ENCODE peak calls at places on chromosomes 3 and 15, in five cellular contexts. One of them, this sample, is unnamed.

GRCh38 chr3:3739345-3740060 is 59.7 kb upstream of the LRRN1 start:
- DNase-seq in neural progenitor cell: peak
- DNase-seq in GM23338: peak
- DNase-seq in HCT116: no peak
- DNase-seq in GM23248: no peak
- DNase-seq in this sample: no peak

GRCh38 chr15:72182673-72183072 is 14.9 kb downstream of the GRAMD2A start:
- DNase-seq in neural progenitor cell: no peak
- DNase-seq in GM23338: no peak
- DNase-seq in HCT116: no peak
- DNase-seq in GM23248: no peak
- DNase-seq in this sample: no peak

GRCh38 chr3:17573396-17573795 is 169.0 kb downstream of the TBC1D5 start:
- DNase-seq in neural progenitor cell: no peak
- DNase-seq in GM23338: no peak
- DNase-seq in HCT116: no peak
- DNase-seq in GM23248: no peak
- DNase-seq in this sample: no peak

GRCh38 chr3:134392336-134392983 is 18.2 kb upstream of the AMOTL2 start:
- DNase-seq in neural progenitor cell: no peak
- DNase-seq in GM23338: no peak
- DNase-seq in HCT116: no peak
- DNase-seq in GM23248: no peak
- DNase-seq in this sample: no peak

GRCh38 chr3:877001-877400 is 215.8 kb upstream of the CNTN6 start:
- DNase-seq in neural progenitor cell: no peak
- DNase-seq in GM23338: no peak
- DNase-seq in HCT116: no peak
- DNase-seq in GM23248: peak
- DNase-seq in this sample: no peak

GRCh38 chr3:29597376-29598008 is 316.6 kb downstream of the RBMS3 start:
- DNase-seq in neural progenitor cell: no peak
- DNase-seq in GM23338: no peak
- DNase-seq in HCT116: no peak
- DNase-seq in GM23248: peak
- DNase-seq in this sample: no peak

GRCh38 chr3:35383719-35384555 is 255.4 kb upstream of the ARPP21 start:
- DNase-seq in neural progenitor cell: peak
- DNase-seq in GM23338: peak
- DNase-seq in HCT116: no peak
- DNase-seq in GM23248: no peak
- DNase-seq in this sample: peak

GRCh38 chr3:11477286-11477935 is 166.3 kb downstream of the VGLL4 start:
- DNase-seq in neural progenitor cell: peak
- DNase-seq in GM23338: peak
- DNase-seq in HCT116: no peak
- DNase-seq in GM23248: peak
- DNase-seq in this sample: no peak

GRCh38 chr3:58742239-58742638 is 75.7 kb upstream of the FAM3D start:
- DNase-seq in neural progenitor cell: no peak
- DNase-seq in GM23338: no peak
- DNase-seq in HCT116: no peak
- DNase-seq in GM23248: no peak
- DNase-seq in this sample: no peak

GRCh38 chr3:69357196-69357595 is 28.7 kb downstream of the FRMD4B start:
- DNase-seq in neural progenitor cell: no peak
- DNase-seq in GM23338: no peak
- DNase-seq in HCT116: no peak
- DNase-seq in GM23248: no peak
- DNase-seq in this sample: no peak

GRCh38 chr3:124381565-124382333 is 348.5 kb upstream of the UMPS start:
- DNase-seq in neural progenitor cell: no peak
- DNase-seq in GM23338: no peak
- DNase-seq in HCT116: no peak
- DNase-seq in GM23248: peak
- DNase-seq in this sample: no peak

GRCh38 chr3:105347625-105348302 is 18.9 kb upstream of the ALCAM start:
- DNase-seq in neural progenitor cell: no peak
- DNase-seq in GM23338: no peak
- DNase-seq in HCT116: no peak
- DNase-seq in GM23248: no peak
- DNase-seq in this sample: no peak

GRCh38 chr3:10173095-10173925 is 8.6 kb downstream of the IRAK2 start:
- DNase-seq in neural progenitor cell: no peak
- DNase-seq in GM23338: no peak
- DNase-seq in HCT116: no peak
- DNase-seq in GM23248: peak
- DNase-seq in this sample: no peak

GRCh38 chr3:51680196-51680595 is 9.1 kb downstream of the TEX264 start:
- DNase-seq in neural progenitor cell: no peak
- DNase-seq in GM23338: no peak
- DNase-seq in HCT116: no peak
- DNase-seq in GM23248: no peak
- DNase-seq in this sample: no peak

GRCh38 chr3:14125193-14126016 is 553 bp downstream of the TMEM43 start:
- DNase-seq in neural progenitor cell: peak
- DNase-seq in GM23338: peak
- DNase-seq in HCT116: peak
- DNase-seq in GM23248: peak
- DNase-seq in this sample: no peak

GRCh38 chr3:52172262-52172757 is 18.1 kb upstream of the POC1A start:
- DNase-seq in neural progenitor cell: no peak
- DNase-seq in GM23338: no peak
- DNase-seq in HCT116: no peak
- DNase-seq in GM23248: no peak
- DNase-seq in this sample: no peak

GRCh38 chr3:175433026-175433668 is 574.0 kb downstream of the NAALADL2 start:
- DNase-seq in neural progenitor cell: no peak
- DNase-seq in GM23338: no peak
- DNase-seq in HCT116: no peak
- DNase-seq in GM23248: peak
- DNase-seq in this sample: no peak

GRCh38 chr15:67070150-67070549 is 4.7 kb downstream of the SMAD3 start:
- DNase-seq in neural progenitor cell: no peak
- DNase-seq in GM23338: no peak
- DNase-seq in HCT116: no peak
- DNase-seq in GM23248: no peak
- DNase-seq in this sample: no peak

GRCh38 chr3:119221779-119222320 is 18.8 kb downstream of the B4GALT4 start:
- DNase-seq in neural progenitor cell: no peak
- DNase-seq in GM23338: no peak
- DNase-seq in HCT116: no peak
- DNase-seq in GM23248: peak
- DNase-seq in this sample: no peak

GRCh38 chr3:159821148-159821547 is 167.5 kb upstream of the IL12A start:
- DNase-seq in neural progenitor cell: no peak
- DNase-seq in GM23338: no peak
- DNase-seq in HCT116: no peak
- DNase-seq in GM23248: no peak
- DNase-seq in this sample: no peak

GRCh38 chr3:188021502-188022040 is 132.4 kb upstream of the LPP start:
- DNase-seq in neural progenitor cell: no peak
- DNase-seq in GM23338: peak
- DNase-seq in HCT116: no peak
- DNase-seq in GM23248: peak
- DNase-seq in this sample: no peak

GRCh38 chr3:154182322-154182922 is 61.2 kb downstream of the ARHGEF26 start:
- DNase-seq in neural progenitor cell: no peak
- DNase-seq in GM23338: no peak
- DNase-seq in HCT116: no peak
- DNase-seq in GM23248: no peak
- DNase-seq in this sample: no peak

GRCh38 chr15:101026686-101027272 is 107.6 kb downstream of the LRRK1 start:
- DNase-seq in neural progenitor cell: no peak
- DNase-seq in GM23338: no peak
- DNase-seq in HCT116: no peak
- DNase-seq in GM23248: no peak
- DNase-seq in this sample: no peak

GRCh38 chr3:177459397-177459796 is 262.1 kb upstream of the TBL1XR1 start:
- DNase-seq in neural progenitor cell: no peak
- DNase-seq in GM23338: no peak
- DNase-seq in HCT116: no peak
- DNase-seq in GM23248: peak
- DNase-seq in this sample: no peak

GRCh38 chr3:114104414-114104813 is 47.9 kb downstream of the QTRT2 start:
- DNase-seq in neural progenitor cell: no peak
- DNase-seq in GM23338: no peak
- DNase-seq in HCT116: no peak
- DNase-seq in GM23248: peak
- DNase-seq in this sample: no peak

GRCh38 chr15:90344632-90345031 is 7.5 kb upstream of the ZNF774 start:
- DNase-seq in neural progenitor cell: no peak
- DNase-seq in GM23338: no peak
- DNase-seq in HCT116: no peak
- DNase-seq in GM23248: no peak
- DNase-seq in this sample: no peak

GRCh38 chr3:122312826-122313225 is 12.2 kb upstream of the CSTA start:
- DNase-seq in neural progenitor cell: no peak
- DNase-seq in GM23338: no peak
- DNase-seq in HCT116: no peak
- DNase-seq in GM23248: no peak
- DNase-seq in this sample: no peak

GRCh38 chr15:64568765-64569164 is 108.4 kb downstream of the ZNF609 start:
- DNase-seq in neural progenitor cell: no peak
- DNase-seq in GM23338: no peak
- DNase-seq in HCT116: no peak
- DNase-seq in GM23248: no peak
- DNase-seq in this sample: no peak
- TF ChIP-seq EZH2phosphoT487 in neural progenitor cell: no peak
- TF ChIP-seq EZH2phosphoT487 in GM23338: no peak
- TF ChIP-seq EZH2phosphoT487 in HCT116: no peak
- TF ChIP-seq EZH2phosphoT487 in GM23248: no peak
- TF ChIP-seq EZH2phosphoT487 in this sample: no peak

GRCh38 chr3:108603689-108604088 is 14.2 kb downstream of the DZIP3 start:
- DNase-seq in neural progenitor cell: no peak
- DNase-seq in GM23338: no peak
- DNase-seq in HCT116: no peak
- DNase-seq in GM23248: peak
- DNase-seq in this sample: no peak

GRCh38 chr3:108602249-108602934 is 12.9 kb downstream of the DZIP3 start:
- DNase-seq in neural progenitor cell: peak
- DNase-seq in GM23338: peak
- DNase-seq in HCT116: no peak
- DNase-seq in GM23248: no peak
- DNase-seq in this sample: no peak

GRCh38 chr3:108605491-108605890 is 16.0 kb downstream of the DZIP3 start:
- DNase-seq in neural progenitor cell: no peak
- DNase-seq in GM23338: no peak
- DNase-seq in HCT116: no peak
- DNase-seq in GM23248: no peak
- DNase-seq in this sample: no peak

GRCh38 chr3:108605028-108605427 is 15.5 kb downstream of the DZIP3 start:
- DNase-seq in neural progenitor cell: no peak
- DNase-seq in GM23338: no peak
- DNase-seq in HCT116: no peak
- DNase-seq in GM23248: no peak
- DNase-seq in this sample: no peak

DNA sequence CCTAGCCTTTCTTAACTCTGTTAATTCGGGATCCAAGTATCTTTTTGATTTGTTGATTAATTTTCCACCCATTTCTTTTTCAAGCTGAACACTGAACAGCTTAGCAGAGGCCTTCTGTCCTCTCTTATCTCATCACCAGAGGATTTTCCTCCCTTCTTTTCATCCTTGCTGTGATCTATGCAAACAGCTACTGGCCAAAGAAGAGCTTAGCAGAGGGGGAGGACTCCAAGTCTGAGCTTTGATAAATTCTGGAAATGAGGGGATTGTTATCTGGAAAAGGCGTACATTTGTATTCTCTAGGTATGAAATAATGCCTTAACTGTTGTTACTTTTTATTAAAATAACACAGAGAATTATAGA is 13.4 kb downstream of the DZIP3 start:
- DNase-seq in neural progenitor cell: peak
- DNase-seq in GM23338: no peak
- DNase-seq in HCT116: no peak
- DNase-seq in GM23248: no peak
- DNase-seq in this sample: no peak
- H3K4me2 ChIP-seq in neural progenitor cell: peak
- H3K4me2 ChIP-seq in GM23338: no peak
- H3K4me2 ChIP-seq in HCT116: no peak
- H3K4me2 ChIP-seq in GM23248: no peak
- H3K4me2 ChIP-seq in this sample: no peak

DNA sequence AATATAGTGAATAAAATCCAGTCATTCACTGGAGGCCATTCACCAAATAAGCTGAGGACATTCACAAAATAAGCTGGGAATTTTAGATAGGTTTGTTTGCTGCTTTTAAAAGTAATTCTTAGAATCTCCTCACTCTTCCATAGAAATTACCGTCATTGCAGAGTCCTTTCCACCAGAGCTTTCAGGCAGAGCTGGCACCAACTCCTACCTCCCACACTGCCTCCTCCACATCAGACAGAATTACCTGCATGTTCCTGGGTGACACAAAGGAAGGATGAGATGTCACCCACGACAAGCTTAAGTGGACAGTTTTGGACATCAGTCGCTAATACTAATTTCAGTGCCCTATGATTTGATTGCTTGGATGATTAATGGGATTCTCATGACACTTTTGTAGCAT is 1113.2 kb downstream of the IGSF11 start:
- DNase-seq in neural progenitor cell: no peak
- DNase-seq in GM23338: no peak
- DNase-seq in HCT116: no peak
- DNase-seq in GM23248: no peak
- DNase-seq in this sample: no peak
- TF ChIP-seq EZH2phosphoT487 in neural progenitor cell: no peak
- TF ChIP-seq EZH2phosphoT487 in GM23338: no peak
- TF ChIP-seq EZH2phosphoT487 in HCT116: no peak
- TF ChIP-seq EZH2phosphoT487 in GM23248: no peak
- TF ChIP-seq EZH2phosphoT487 in this sample: no peak

GRCh38 chr3:64943861-64944260 is 256.1 kb upstream of the ADAMTS9 start:
- DNase-seq in neural progenitor cell: no peak
- DNase-seq in GM23338: no peak
- DNase-seq in HCT116: no peak
- DNase-seq in GM23248: no peak
- DNase-seq in this sample: no peak

GRCh38 chr3:64939309-64939708 is 251.5 kb upstream of the ADAMTS9 start:
- DNase-seq in neural progenitor cell: no peak
- DNase-seq in GM23338: no peak
- DNase-seq in HCT116: no peak
- DNase-seq in GM23248: no peak
- DNase-seq in this sample: no peak

GRCh38 chr3:64940949-64941348 is 253.1 kb upstream of the ADAMTS9 start:
- DNase-seq in neural progenitor cell: no peak
- DNase-seq in GM23338: no peak
- DNase-seq in HCT116: no peak
- DNase-seq in GM23248: no peak
- DNase-seq in this sample: no peak

GRCh38 chr3:64939747-64940450 is 252.1 kb upstream of the ADAMTS9 start:
- DNase-seq in neural progenitor cell: no peak
- DNase-seq in GM23338: no peak
- DNase-seq in HCT116: no peak
- DNase-seq in GM23248: no peak
- DNase-seq in this sample: no peak

GRCh38 chr3:64945171-64945684 is 257.4 kb upstream of the ADAMTS9 start:
- DNase-seq in neural progenitor cell: peak
- DNase-seq in GM23338: peak
- DNase-seq in HCT116: no peak
- DNase-seq in GM23248: no peak
- DNase-seq in this sample: no peak
- H3K4me2 ChIP-seq in neural progenitor cell: peak
- H3K4me2 ChIP-seq in GM23338: peak
- H3K4me2 ChIP-seq in HCT116: no peak
- H3K4me2 ChIP-seq in GM23248: no peak
- H3K4me2 ChIP-seq in this sample: no peak